ENCODE peak calls at places on chromosomes 7 and 10, in seven cellular contexts. P is fibroblast of pulmonary artery, Z is heart right ventricle, I is aorta, X is tibial artery, M is mesenchymal stem cell, S is AG04450. D is an unnamed sample.

GRCh38 chr7:20064974-20065862 is 152.0 kb downstream of the MACC1 start:
- DNase-seq in P (peak), Z (no peak), I (no peak), X (no peak), M (peak), S (peak), D (peak)

GRCh38 chr7:73683916-73684693 is 708 bp downstream of the BUD23 start:
- DNase-seq in P (no peak), Z (no peak), I (no peak), X (no peak), M (no peak), S (no peak), D (no peak)

GRCh38 chr10:108388716-108389115 is 1224.2 kb upstream of the SORCS1 start:
- DNase-seq in P (no peak), Z (no peak), I (no peak), X (no peak), M (no peak), S (no peak), D (no peak)

GRCh38 chr7:148909560-148909959 is 25.5 kb upstream of the EZH2 start:
- DNase-seq in P (no peak), Z (no peak), I (no peak), X (no peak), M (no peak), S (no peak), D (no peak)

GRCh38 chr7:127532736-127533135 is 52.7 kb downstream of the GCC1 start:
- DNase-seq in P (no peak), Z (no peak), I (no peak), X (no peak), M (no peak), S (no peak), D (no peak)

GRCh38 chr10:130484912-130485180 is 348.7 kb downstream of the GLRX3 start:
- DNase-seq in P (no peak), Z (no peak), I (no peak), X (no peak), M (no peak), S (no peak), D (no peak)

GRCh38 chr7:55307123-55307916 is 57.8 kb upstream of the LANCL2 start:
- DNase-seq in P (peak), Z (no peak), I (no peak), X (no peak), M (no peak), S (no peak), D (no peak)

GRCh38 chr10:17675638-17676037 is 31.7 kb downstream of the STAM start:
- DNase-seq in P (no peak), Z (no peak), I (no peak), X (no peak), M (no peak), S (no peak), D (no peak)

GRCh38 chr7:66514050-66514449 is 114.6 kb upstream of the KCTD7 start:
- DNase-seq in P (no peak), Z (no peak), I (no peak), X (no peak), M (no peak), S (no peak), D (no peak)

GRCh38 chr10:120644549-120645410 is 187.8 kb downstream of the PLPP4 start:
- DNase-seq in P (no peak), Z (no peak), I (no peak), X (no peak), M (no peak), S (no peak), D (no peak)

GRCh38 chr7:64893401-64893800 is 9.7 kb upstream of the ZNF273 start:
- DNase-seq in P (no peak), Z (no peak), I (no peak), X (no peak), M (no peak), S (no peak), D (no peak)

GRCh38 chr7:20064181-20064970 is 152.8 kb downstream of the MACC1 start:
- DNase-seq in P (peak), Z (no peak), I (no peak), X (no peak), M (no peak), S (no peak), D (no peak)

GRCh38 chr7:82194011-82194410 is 249.6 kb downstream of the CACNA2D1 start:
- DNase-seq in P (peak), Z (no peak), I (no peak), X (no peak), M (peak), S (no peak), D (peak)

GRCh38 chr7:112052993-112053392 is 153.2 kb downstream of the DOCK4 start:
- DNase-seq in P (no peak), Z (no peak), I (no peak), X (no peak), M (no peak), S (no peak), D (no peak)

GRCh38 chr10:133134411-133135115 is 25.5 kb upstream of the KNDC1 start:
- DNase-seq in P (no peak), Z (no peak), I (peak), X (peak), M (no peak), S (no peak), D (no peak)

GRCh38 chr10:10911471-10911921 is 106.2 kb upstream of the CELF2 start:
- DNase-seq in P (peak), Z (peak), I (peak), X (peak), M (peak), S (peak), D (peak)
- H3K4me3 ChIP-seq in P (peak), Z (peak), I (no peak), X (peak), M (peak), S (peak), D (peak)

GRCh38 chr7:155071916-155072315 is 1.8 kb downstream of the HTR5A start:
- DNase-seq in P (no peak), Z (no peak), I (no peak), X (no peak), M (no peak), S (no peak), D (no peak)
- H3K4me3 ChIP-seq in P (no peak), Z (no peak), I (no peak), X (no peak), M (no peak), S (no peak), D (no peak)

DNA sequence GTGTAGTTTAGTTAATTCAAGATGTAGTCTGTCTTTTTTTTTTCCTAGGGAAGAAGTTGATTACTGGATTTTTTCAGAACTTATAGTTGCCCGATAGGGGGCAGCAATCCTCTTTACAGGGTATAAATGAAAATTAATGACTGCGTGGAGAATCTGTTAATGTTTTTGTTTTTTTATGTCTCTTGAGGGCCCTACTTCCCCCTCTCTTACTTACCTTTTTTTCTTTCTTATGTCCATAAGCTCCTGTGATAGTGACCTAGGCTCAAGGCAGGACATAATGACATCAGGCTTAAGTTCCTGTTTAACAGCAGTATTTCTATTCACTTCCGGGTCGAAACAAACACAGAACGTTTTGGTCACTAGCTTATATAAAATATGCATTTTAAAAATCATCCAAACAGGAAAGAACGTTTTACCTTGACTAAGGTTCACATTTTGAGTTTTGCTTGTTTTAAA is 18.8 kb downstream of the CDC123 start:
- DNase-seq in P (peak), Z (peak), I (no peak), X (no peak), M (peak), S (peak), D (peak)
- H3K4me3 ChIP-seq in P (no peak), Z (peak), I (peak), X (peak), M (no peak), S (no peak), D (no peak)

GRCh38 chr10:103153302-103153759 is 39.7 kb downstream of the NT5C2 start:
- DNase-seq in P (peak), Z (peak), I (no peak), X (no peak), M (peak), S (no peak), D (no peak)
- H3K4me3 ChIP-seq in P (peak), Z (peak), I (no peak), X (peak), M (peak), S (peak), D (peak)

GRCh38 chr7:6578114-6579084 is 1.1 kb downstream of the ZDHHC4 start:
- DNase-seq in P (peak), Z (no peak), I (no peak), X (no peak), M (peak), S (no peak), D (no peak)
- H3K4me3 ChIP-seq in P (peak), Z (peak), I (no peak), X (peak), M (peak), S (peak), D (peak)

DNA sequence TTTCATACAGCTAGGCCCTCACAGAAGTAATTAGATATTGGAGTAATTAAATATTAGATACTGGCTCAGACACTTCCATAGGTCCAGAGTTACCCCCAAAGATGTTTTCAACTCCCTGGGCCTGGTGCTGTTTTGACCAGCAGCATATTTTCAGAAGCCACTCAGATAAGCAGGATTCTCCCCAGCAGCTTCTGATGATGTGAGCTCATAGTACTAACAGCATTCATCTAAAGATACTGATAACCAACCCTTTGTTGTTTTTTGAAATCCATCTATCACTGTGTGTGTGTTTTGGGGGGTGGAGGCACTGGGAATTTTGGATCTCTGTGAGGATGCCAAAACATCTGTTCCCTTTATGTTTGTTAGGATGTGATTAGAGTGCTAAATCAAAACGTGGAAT is 52.7 kb downstream of the VPS50 start:
- DNase-seq in P (no peak), Z (no peak), I (no peak), X (no peak), M (no peak), S (no peak), D (no peak)
- H3K4me3 ChIP-seq in P (no peak), Z (no peak), I (no peak), X (no peak), M (no peak), S (no peak), D (no peak)

DNA sequence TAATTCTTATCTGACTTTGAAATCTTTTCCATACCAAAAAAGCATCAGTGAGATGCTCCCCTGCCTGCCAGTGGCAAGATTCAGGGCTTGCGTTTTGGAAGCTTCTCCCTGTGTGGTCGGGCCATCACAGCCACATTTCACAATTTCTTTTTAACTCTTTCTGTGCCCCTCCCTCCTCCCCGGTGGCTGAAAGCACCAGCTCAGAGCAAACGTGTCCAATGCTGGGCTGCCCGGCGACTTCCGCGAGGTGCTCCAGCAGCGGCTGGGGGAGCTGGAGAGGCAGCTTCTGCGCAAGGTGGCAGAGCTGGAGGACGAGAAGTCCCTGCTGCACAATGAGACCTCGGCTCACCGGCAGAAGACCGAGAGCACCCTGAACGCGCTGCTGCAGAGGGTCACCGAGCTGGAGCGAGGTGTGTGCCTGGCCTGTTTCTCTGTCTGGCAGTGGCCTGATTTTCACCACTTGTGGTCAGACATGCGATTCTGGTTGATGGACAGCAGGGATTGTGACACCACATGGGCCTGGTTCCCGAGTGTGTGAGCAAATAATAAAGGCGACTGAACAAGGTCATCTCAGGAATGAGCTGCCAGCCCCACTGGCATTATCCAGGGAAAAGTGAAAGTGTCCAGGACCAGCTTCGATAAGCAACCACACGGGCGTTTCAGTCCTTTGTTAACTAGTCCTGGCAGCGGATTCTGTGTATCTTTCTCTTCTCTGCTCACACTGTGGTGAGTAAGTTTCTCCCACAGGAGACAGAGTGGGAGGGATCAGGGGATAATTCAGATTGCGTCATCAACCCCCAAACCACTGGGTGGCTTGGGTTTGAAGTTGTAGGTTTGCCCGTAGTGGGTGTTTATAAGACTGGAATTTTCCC is 2.6 kb downstream of the NPTX2 start:
- DNase-seq in P (peak), Z (peak), I (no peak), X (no peak), M (no peak), S (no peak), D (peak)
- H3K4me3 ChIP-seq in P (peak), Z (peak), I (no peak), X (peak), M (peak), S (no peak), D (peak)

GRCh38 chr10:33410096-33410859 is 75.8 kb upstream of the NRP1 start:
- DNase-seq in P (no peak), Z (no peak), I (no peak), X (no peak), M (no peak), S (no peak), D (no peak)

GRCh38 chr10:33410860-33411234 is 76.4 kb upstream of the NRP1 start:
- DNase-seq in P (no peak), Z (no peak), I (no peak), X (no peak), M (no peak), S (no peak), D (no peak)

GRCh38 chr10:33413093-33413442 is 78.6 kb upstream of the NRP1 start:
- DNase-seq in P (no peak), Z (no peak), I (no peak), X (no peak), M (no peak), S (no peak), D (no peak)

GRCh38 chr10:33414841-33415240 is 80.4 kb upstream of the NRP1 start:
- DNase-seq in P (no peak), Z (no peak), I (no peak), X (no peak), M (no peak), S (no peak), D (no peak)

GRCh38 chr10:33412261-33413092 is 78.0 kb upstream of the NRP1 start:
- DNase-seq in P (peak), Z (no peak), I (peak), X (peak), M (peak), S (peak), D (peak)
- H3K4me3 ChIP-seq in P (no peak), Z (no peak), I (no peak), X (no peak), M (peak), S (no peak), D (no peak)

GRCh38 chr10:10605551-10606081 is 412.1 kb upstream of the CELF2 start:
- DNase-seq in P (peak), Z (no peak), I (no peak), X (peak), M (peak), S (peak), D (peak)
- H3K4me3 ChIP-seq in P (no peak), Z (no peak), I (no peak), X (no peak), M (no peak), S (no peak), D (no peak)

GRCh38 chr10:60731134-60731883 is 47.0 kb upstream of the CDK1 start:
- DNase-seq in P (no peak), Z (no peak), I (no peak), X (no peak), M (peak), S (no peak), D (no peak)
- H3K4me3 ChIP-seq in P (no peak), Z (no peak), I (no peak), X (no peak), M (no peak), S (no peak), D (no peak)

D was measured in skeletal muscle cell.